ENCODE peak calls at places on chromosomes 3 and 15, in seven cellular contexts. Y is ovary; R is Peyer's patch; D is CD8-positive, alpha-beta memory T cell; J is A673; L is small intestine; B is SJSA1. C is an unnamed sample.

GRCh38 chr3:17046623-17047022 is 161.9 kb downstream of the PLCL2 start:
- DNase-seq in Y (no peak), R (no peak), D (no peak), J (no peak), L (no peak), B (no peak), C (no peak)

GRCh38 chr15:80317389-80318169 is 65.6 kb upstream of the CTXND1 start:
- DNase-seq in Y (no peak), R (no peak), D (no peak), J (peak), L (no peak), B (no peak), C (no peak)

GRCh38 chr3:30421261-30421660 is 185.1 kb upstream of the TGFBR2 start:
- DNase-seq in Y (no peak), R (no peak), D (no peak), J (no peak), L (no peak), B (no peak), C (no peak)

GRCh38 chr3:57694146-57694545 is 1.3 kb upstream of the DENND6A start:
- DNase-seq in Y (no peak), R (no peak), D (no peak), J (no peak), L (no peak), B (no peak), C (no peak)

GRCh38 chr3:14410106-14410500 is 7.7 kb downstream of the SLC6A6 start:
- DNase-seq in Y (no peak), R (no peak), D (no peak), J (no peak), L (no peak), B (no peak), C (no peak)

GRCh38 chr3:177300039-177300833 is 103.0 kb upstream of the TBL1XR1 start:
- DNase-seq in Y (no peak), R (no peak), D (no peak), J (no peak), L (peak), B (no peak), C (no peak)

GRCh38 chr3:104604326-104605010 is 762.2 kb upstream of the ALCAM start:
- DNase-seq in Y (no peak), R (no peak), D (no peak), J (peak), L (no peak), B (no peak), C (no peak)

GRCh38 chr3:102736961-102737304 is 302.1 kb downstream of the ZPLD1 start:
- DNase-seq in Y (no peak), R (no peak), D (no peak), J (no peak), L (no peak), B (no peak), C (no peak)

GRCh38 chr15:32956006-32956405 is 238.2 kb downstream of the GREM1 start:
- DNase-seq in Y (no peak), R (no peak), D (no peak), J (peak), L (peak), B (no peak), C (no peak)

GRCh38 chr15:77416954-77417353 is 3.0 kb downstream of the PEAK1 start:
- DNase-seq in Y (no peak), R (no peak), D (no peak), J (no peak), L (no peak), B (no peak), C (no peak)

GRCh38 chr3:156181509-156181908 is 61.1 kb downstream of the KCNAB1 start:
- DNase-seq in Y (no peak), R (no peak), D (no peak), J (no peak), L (no peak), B (no peak), C (no peak)

GRCh38 chr3:50168388-50168787 is 13.3 kb downstream of the SEMA3F start:
- DNase-seq in Y (no peak), R (no peak), D (no peak), J (no peak), L (no peak), B (no peak), C (no peak)

GRCh38 chr3:15693340-15693739 is 91.8 kb downstream of the BTD start:
- DNase-seq in Y (no peak), R (no peak), D (no peak), J (peak), L (no peak), B (no peak), C (no peak)

GRCh38 chr3:66629431-66630368 is 128.9 kb upstream of the LRIG1 start:
- DNase-seq in Y (no peak), R (no peak), D (no peak), J (no peak), L (no peak), B (no peak), C (no peak)

GRCh38 chr3:66622756-66623452 is 122.1 kb upstream of the LRIG1 start:
- DNase-seq in Y (no peak), R (no peak), D (no peak), J (no peak), L (peak), B (no peak), C (no peak)

GRCh38 chr3:66620185-66620803 is 119.5 kb upstream of the LRIG1 start:
- DNase-seq in Y (no peak), R (no peak), D (no peak), J (no peak), L (no peak), B (no peak), C (no peak)

GRCh38 chr3:66625464-66626216 is 124.8 kb upstream of the LRIG1 start:
- DNase-seq in Y (no peak), R (no peak), D (no peak), J (peak), L (peak), B (no peak), C (no peak)
- H3K4me3 ChIP-seq in Y (no peak), R (no peak), D (no peak), J (no peak), L (no peak), B (no peak), C (no peak)

DNA sequence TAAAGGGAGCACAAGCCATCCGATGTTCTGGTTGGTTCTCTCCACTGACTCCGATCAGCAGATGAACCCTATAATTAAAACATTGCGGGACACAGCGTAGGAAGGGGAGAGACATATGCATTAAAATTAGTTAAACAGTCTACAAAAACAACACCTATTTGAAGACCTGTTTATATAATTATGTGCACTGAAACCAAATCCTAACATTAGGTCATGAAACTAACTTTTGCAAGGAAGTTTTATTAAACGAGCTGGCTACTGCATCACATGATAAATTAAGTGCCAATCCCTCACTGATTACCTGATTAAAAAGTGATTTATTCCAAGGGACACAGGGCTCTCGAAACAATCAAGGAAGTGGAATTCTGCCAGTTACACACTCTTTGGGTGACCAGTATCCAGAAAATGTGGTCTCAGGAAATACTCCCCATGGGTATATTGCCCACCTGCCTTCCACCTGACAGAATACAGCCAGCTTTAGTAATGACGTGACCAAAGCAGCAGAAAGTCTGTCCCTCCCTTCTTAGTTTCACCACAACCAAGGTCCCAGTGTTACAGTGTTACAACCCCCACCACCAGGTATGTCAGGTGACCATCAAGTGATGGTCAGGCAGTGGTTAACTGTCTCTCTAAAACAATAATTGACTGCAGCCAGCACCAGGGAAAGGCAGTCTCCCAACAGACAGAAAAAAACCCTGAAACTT is 69.5 kb downstream of the HERC1 start:
- DNase-seq in Y (no peak), R (no peak), D (no peak), J (no peak), L (peak), B (no peak), C (no peak)
- H3K27ac ChIP-seq in Y (no peak), R (no peak), D (no peak), J (no peak), L (no peak), B (no peak), C (no peak)

GRCh38 chr3:190865419-190865818 is 2.9 kb upstream of the GMNC start:
- DNase-seq in Y (no peak), R (no peak), D (no peak), J (no peak), L (no peak), B (no peak), C (no peak)

GRCh38 chr3:190865828-190866227 is 3.3 kb upstream of the GMNC start:
- DNase-seq in Y (no peak), R (no peak), D (no peak), J (no peak), L (no peak), B (no peak), C (no peak)

DNA sequence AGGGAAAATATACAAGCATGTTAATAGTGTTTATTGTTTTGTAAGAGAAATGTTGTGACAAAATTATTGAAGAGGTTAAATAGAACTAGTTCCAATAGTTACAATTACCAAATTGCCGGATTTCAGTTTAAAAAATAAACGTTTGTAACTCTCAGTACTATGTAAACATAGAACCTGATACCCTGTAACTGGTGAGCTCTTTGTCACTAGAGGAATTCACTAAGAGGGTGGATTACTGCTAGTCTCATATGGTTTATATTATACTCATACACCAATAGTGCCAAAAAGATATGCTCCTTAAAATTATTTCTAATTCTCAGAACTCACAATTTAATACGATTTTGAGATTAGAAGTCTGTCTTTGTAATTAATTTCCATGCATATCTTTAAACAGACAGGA is 7.6 kb upstream of the GMNC start:
- DNase-seq in Y (no peak), R (no peak), D (no peak), J (no peak), L (no peak), B (no peak), C (no peak)
- H3K4me3 ChIP-seq in Y (no peak), R (no peak), D (no peak), J (no peak), L (no peak), B (no peak), C (no peak)

DNA sequence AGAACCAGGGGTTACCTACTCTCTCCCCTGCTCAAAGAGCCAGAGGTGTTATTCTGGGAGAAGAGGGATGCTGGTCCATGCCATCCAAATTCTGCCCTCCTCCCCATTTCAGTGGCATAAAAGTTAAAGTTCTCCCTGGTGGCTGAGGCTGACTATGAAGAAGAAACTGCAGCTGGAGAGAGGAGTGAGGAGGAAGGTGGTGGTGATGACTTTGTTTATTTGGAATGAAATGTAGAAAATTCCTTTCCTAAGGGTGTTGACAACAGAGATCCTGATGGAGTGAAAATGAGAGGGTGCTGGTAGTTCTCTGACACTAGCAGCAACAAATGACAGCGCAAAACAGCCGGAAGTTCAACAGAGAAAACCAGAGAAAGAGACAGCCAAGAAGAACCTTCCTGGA is 100.4 kb downstream of the PCCB start:
- DNase-seq in Y (no peak), R (no peak), D (no peak), J (no peak), L (no peak), B (no peak), C (no peak)
- H3K27ac ChIP-seq in Y (peak), R (no peak), D (no peak), J (no peak), L (no peak), B (peak), C (no peak)